ENCODE peak calls at places on chromosome 18, in four cellular contexts. B is HCT116, O is DND-41, A is foreskin fibroblast. M is an unnamed sample.

GRCh38 chr18:38576349-38576748 is 1010.8 kb upstream of the CELF4 start:
- DNase-seq in O (peak; percentile 6), B (no peak), A (no peak), M (no peak)

GRCh38 chr18:23114911-23115310 is 20.4 kb upstream of the CABLES1 start:
- DNase-seq in O (no peak), A (no peak), B (no peak), M (no peak)

GRCh38 chr18:26960901-26961300 is 95.4 kb upstream of the AQP4 start:
- DNase-seq in O (no peak), A (no peak), B (no peak), M (no peak)

GRCh38 chr18:40917096-40917495 is 1037.9 kb upstream of the PIK3C3 start:
- DNase-seq in O (no peak), A (peak; percentile 39), B (no peak), M (no peak)

GRCh38 chr18:3688682-3689081 is 238.7 kb downstream of the TGIF1 start:
- DNase-seq in A (peak; percentile 98), B (no peak), O (no peak), M (peak; percentile 97)

GRCh38 chr18:42028232-42028832 is 73.3 kb downstream of the PIK3C3 start:
- DNase-seq in B (no peak), A (peak; percentile 68), O (peak; percentile 40), M (no peak)

GRCh38 chr18:58239879-58240278 is 195.9 kb downstream of the NEDD4L start:
- DNase-seq in B (no peak), A (peak; percentile 22), O (no peak), M (no peak)

GRCh38 chr18:10530852-10531251 is 5.0 kb downstream of the NAPG start:
- DNase-seq in O (no peak), A (no peak), B (no peak), M (no peak)

GRCh38 chr18:28034567-28034966 is 142.4 kb downstream of the CDH2 start:
- DNase-seq in A (no peak), B (no peak), O (no peak), M (no peak)

GRCh38 chr18:23228102-23229051 is 93.1 kb downstream of the CABLES1 start:
- DNase-seq in O (no peak), A (peak; percentile 35), B (no peak), M (no peak)

GRCh38 chr18:40019797-40020392 is 1935.1 kb upstream of the PIK3C3 start:
- DNase-seq in O (no peak), B (no peak), A (peak; percentile 11), M (no peak)

GRCh38 chr18:45851196-45851925 is 25.9 kb downstream of the SIGLEC15 start:
- DNase-seq in B (no peak), A (peak; percentile 40), O (no peak), M (no peak)

GRCh38 chr18:48769006-48769646 is 181.6 kb downstream of the SMAD7 start:
- DNase-seq in A (no peak), B (no peak), O (no peak), M (no peak)

GRCh38 chr18:79588636-79589481 is 90.7 kb upstream of the CTDP1 start:
- DNase-seq in B (no peak), A (peak; percentile 71), O (no peak), M (no peak)

GRCh38 chr18:23618862-23619387 is 32.6 kb upstream of the NPC1 start:
- DNase-seq in O (no peak), B (no peak), A (no peak), M (no peak)

GRCh38 chr18:48991299-48992055 is 40.7 kb upstream of the SMAD7 start:
- DNase-seq in B (no peak), O (no peak), A (no peak), M (no peak)

GRCh38 chr18:7532942-7533341 is 34.2 kb upstream of the PTPRM start:
- DNase-seq in O (no peak), B (no peak), A (no peak), M (no peak)

GRCh38 chr18:44458777-44459176 is 221.9 kb upstream of the SETBP1 start:
- DNase-seq in B (no peak), A (peak; percentile 91), O (no peak), M (peak; percentile 31)

GRCh38 chr18:5693637-5694175 is 149.9 kb upstream of the EPB41L3 start:
- DNase-seq in O (no peak), A (no peak), B (no peak), M (no peak)

GRCh38 chr18:26487437-26487836 is 60.9 kb downstream of the KCTD1 start:
- DNase-seq in A (no peak), O (no peak), B (no peak), M (no peak)

GRCh38 chr18:80233201-80233835 is 14.0 kb downstream of the PARD6G start:
- DNase-seq in A (no peak), B (no peak), O (no peak), M (no peak)

GRCh38 chr18:48794251-48794970 is 156.4 kb downstream of the SMAD7 start:
- DNase-seq in O (no peak), A (no peak), B (no peak), M (no peak)

GRCh38 chr18:23703057-23703986 is 14.1 kb downstream of the LAMA3 start:
- DNase-seq in A (peak; percentile 86), B (peak; percentile 71), O (no peak), M (peak; percentile 59)

GRCh38 chr18:26121476-26121875 is 12.2 kb upstream of the PSMA8 start:
- DNase-seq in A (peak; percentile 14), B (no peak), O (no peak), M (no peak)

GRCh38 chr18:75203456-75204261 is 5.3 kb downstream of the PTGR3 start:
- DNase-seq in B (no peak), O (no peak), A (peak; percentile 80), M (no peak)

GRCh38 chr18:48996901-48997463 is 46.2 kb upstream of the SMAD7 start:
- DNase-seq in O (peak; percentile 29), B (peak; percentile 58), A (peak; percentile 88), M (peak; percentile 93)

GRCh38 chr18:1302861-1303260 is 398.2 kb downstream of the ADCYAP1 start:
- DNase-seq in B (no peak), A (no peak), O (no peak), M (no peak)

GRCh38 chr18:58320907-58321561 is 277.0 kb downstream of the NEDD4L start:
- DNase-seq in B (no peak), A (no peak), O (no peak), M (no peak)

GRCh38 chr18:79248495-79249078 is 147.1 kb upstream of the NFATC1 start:
- DNase-seq in B (no peak), O (no peak), A (no peak), M (no peak)

GRCh38 chr18:23071285-23071684 is 64.0 kb upstream of the CABLES1 start:
- DNase-seq in A (no peak), O (peak; percentile 96), B (no peak), M (peak; percentile 37)

GRCh38 chr18:69367104-69367503 is 33.6 kb upstream of the DOK6 start:
- DNase-seq in B (no peak), O (no peak), A (no peak), M (no peak)

GRCh38 chr18:21439453-21439852 is 161.1 kb downstream of the ESCO1 start:
- DNase-seq in O (no peak), B (no peak), A (peak; percentile 84), M (peak; percentile 48)

GRCh38 chr18:3455938-3456685 is 6.1 kb downstream of the TGIF1 start:
- DNase-seq in A (peak; percentile 55), O (no peak), B (no peak), M (no peak)

GRCh38 chr18:673769-674168 is 16.3 kb downstream of the TYMS start:
- DNase-seq in A (no peak), B (no peak), O (no peak), M (no peak)

GRCh38 chr18:75455249-75456183 is 28.0 kb upstream of the SMIM21 start:
- DNase-seq in B (no peak), O (no peak), A (peak; percentile 62), M (no peak)

GRCh38 chr18:79477711-79478483 is 82.2 kb downstream of the NFATC1 start:
- DNase-seq in O (no peak), B (no peak), A (no peak), M (no peak)

GRCh38 chr18:31801078-31801477 is 40.4 kb upstream of the SLC25A52 start:
- DNase-seq in B (no peak), O (no peak), A (no peak), M (no peak)
- TF ChIP-seq CTCF in B (no peak), O (no peak), A (no peak), M (no peak)

GRCh38 chr18:36298113-36298701 is 694 bp downstream of the FHOD3 start:
- DNase-seq in O (no peak), B (no peak), A (peak; percentile 30), M (no peak)

GRCh38 chr18:36300211-36300610 is 2.7 kb downstream of the FHOD3 start:
- DNase-seq in O (no peak), A (no peak), B (no peak), M (no peak)

GRCh38 chr18:36296591-36297418 is 708 bp upstream of the FHOD3 start:
- DNase-seq in B (peak; percentile 40), A (peak; percentile 90), O (no peak), M (peak; percentile 27)

GRCh38 chr18:36297419-36298112 is at the start of gene FHOD3:
- DNase-seq in O (no peak), B (no peak), A (peak; percentile 78), M (no peak)

GRCh38 chr18:36299010-36299409 is 1.5 kb downstream of the FHOD3 start:
- DNase-seq in O (no peak), B (no peak), A (no peak), M (no peak)
- H3K4me3 ChIP-seq in O (no peak overlapping the region), B (no peak overlapping the region), A (peak overlapping the region; percentile 64), M (no peak overlapping the region)

GRCh38 chr18:8854550-8854949 is 149.2 kb downstream of the MTCL1 start:
- DNase-seq in O (no peak), A (no peak), B (no peak), M (no peak)
- TF ChIP-seq CTCF in O (no peak), A (no peak), B (no peak), M (no peak)

DNA sequence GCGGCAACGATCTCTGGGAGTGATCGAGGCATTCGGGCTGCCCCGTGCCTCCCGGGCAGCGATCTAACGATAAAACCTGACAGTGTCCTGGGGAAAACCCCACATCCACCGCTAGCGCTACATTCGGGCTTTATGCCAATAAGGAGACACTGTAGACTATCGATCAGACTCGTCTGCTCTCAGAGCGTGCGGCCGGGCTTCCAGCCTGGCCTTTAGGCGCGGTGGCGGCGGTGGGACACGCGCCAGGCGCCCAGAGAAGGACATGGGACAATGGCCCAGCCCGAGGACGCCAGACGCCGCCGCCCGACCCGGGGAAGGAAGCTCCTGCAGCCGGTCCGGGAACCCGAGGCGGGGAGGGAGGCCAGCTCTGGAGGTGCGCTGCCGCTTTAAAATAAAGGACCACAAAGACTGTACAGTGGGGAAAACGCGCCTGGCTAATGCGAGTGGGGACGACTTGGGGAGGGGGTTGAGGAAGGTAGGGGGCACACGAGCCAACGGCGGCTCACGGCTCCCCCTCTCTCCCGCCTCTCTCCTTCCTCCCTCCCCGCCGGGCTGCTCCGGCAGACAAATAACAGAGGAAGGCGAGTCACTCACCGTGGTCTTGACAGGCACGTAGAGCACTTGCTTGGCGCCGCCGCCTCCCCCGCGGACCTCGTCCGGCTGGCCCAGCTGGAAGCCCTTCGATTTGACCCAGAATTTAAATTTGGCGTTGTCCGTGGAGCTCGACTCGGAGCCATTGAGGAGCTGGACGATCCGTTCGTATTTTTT is 2.1 kb downstream of the NOL4 start:
- DNase-seq in A (peak; percentile 41), B (no peak), O (no peak), M (no peak)
- H3K4me3 ChIP-seq in A (peak overlapping the region; percentile 49), B (no peak overlapping the region), O (no peak overlapping the region), M (no peak overlapping the region)

M was measured in HFF-Myc.